ENCODE peak calls at places on chromosomes 13 and 19, in nine cellular contexts. L, K, Y, U, X, F, J, I and P are unnamed samples.

GRCh38 chr19:35727053-35727955 is 9.5 kb downstream of the KMT2B start:
- DNase-seq in L (no peak), K (no peak), Y (no peak), U (no peak), X (no peak), F (no peak), J (no peak), I (no peak), P (no peak)

GRCh38 chr19:6026390-6026897 is 48.5 kb upstream of the RANBP3 start:
- DNase-seq in L (no peak), K (no peak), Y (no peak), U (no peak), X (no peak), F (no peak), J (no peak), I (no peak), P (no peak)

GRCh38 chr13:30097089-30097488 is 210.3 kb downstream of the KATNAL1 start:
- DNase-seq in L (no peak), K (no peak), Y (no peak), U (no peak), X (no peak), F (no peak), J (no peak), I (no peak), P (no peak)

GRCh38 chr19:35114656-35115537 is 726 bp upstream of the FXYD3 start:
- DNase-seq in L (no peak), K (peak), Y (no peak), U (peak), X (peak), F (peak), J (peak), I (no peak), P (peak)

GRCh38 chr19:4654437-4655361 is 15.4 kb downstream of the TNFAIP8L1 start:
- DNase-seq in L (no peak), K (no peak), Y (no peak), U (no peak), X (no peak), F (no peak), J (no peak), I (no peak), P (no peak)

GRCh38 chr13:83780201-83780600 is 102.1 kb downstream of the SLITRK1 start:
- DNase-seq in L (peak), K (peak), Y (no peak), U (no peak), X (no peak), F (peak), J (peak), I (no peak), P (peak)

GRCh38 chr13:44583126-44583525 is 7.0 kb upstream of the TSC22D1 start:
- DNase-seq in L (peak), K (peak), Y (no peak), U (no peak), X (no peak), F (no peak), J (no peak), I (no peak), P (no peak)

GRCh38 chr13:83312194-83312593 is 570.1 kb downstream of the SLITRK1 start:
- DNase-seq in L (peak), K (peak), Y (no peak), U (no peak), X (no peak), F (no peak), J (no peak), I (no peak), P (no peak)

GRCh38 chr13:112873851-112874750 is 94.9 kb upstream of the MCF2L start:
- DNase-seq in L (no peak), K (peak), Y (peak), U (peak), X (peak), F (peak), J (peak), I (no peak), P (peak)

GRCh38 chr19:13872695-13873389 is 4.1 kb upstream of the NANOS3 start:
- DNase-seq in L (no peak), K (no peak), Y (no peak), U (no peak), X (peak), F (peak), J (no peak), I (no peak), P (no peak)

GRCh38 chr19:46303345-46303701 is 6.5 kb downstream of the HIF3A start:
- DNase-seq in L (no peak), K (no peak), Y (no peak), U (no peak), X (no peak), F (peak), J (no peak), I (no peak), P (no peak)

GRCh38 chr19:53037101-53038097 is 7.1 kb upstream of the ERVV-2 start:
- DNase-seq in L (peak), K (peak), Y (no peak), U (no peak), X (peak), F (peak), J (peak), I (no peak), P (no peak)

GRCh38 chr13:113608246-113608635 is 23.7 kb downstream of the TFDP1 start:
- DNase-seq in L (no peak), K (no peak), Y (no peak), U (no peak), X (no peak), F (no peak), J (no peak), I (no peak), P (no peak)

GRCh38 chr13:27839809-27840467 is 47.7 kb downstream of the GSX1 start:
- DNase-seq in L (peak), K (peak), Y (no peak), U (no peak), X (no peak), F (no peak), J (peak), I (no peak), P (peak)

GRCh38 chr19:52646571-52647222 is 8.5 kb upstream of the ZNF83 start:
- DNase-seq in L (peak), K (peak), Y (no peak), U (no peak), X (no peak), F (no peak), J (no peak), I (no peak), P (no peak)

GRCh38 chr19:11405846-11406643 is 13.1 kb downstream of the RGL3 start:
- DNase-seq in L (no peak), K (no peak), Y (no peak), U (peak), X (no peak), F (no peak), J (no peak), I (no peak), P (no peak)

GRCh38 chr19:38700350-38700932 is 43.8 kb downstream of the CAPN12 start:
- DNase-seq in L (no peak), K (no peak), Y (no peak), U (no peak), X (no peak), F (no peak), J (no peak), I (no peak), P (no peak)

GRCh38 chr13:79935121-79935520 is 405.8 kb downstream of the SPRY2 start:
- DNase-seq in L (no peak), K (no peak), Y (no peak), U (no peak), X (no peak), F (no peak), J (no peak), I (no peak), P (no peak)

GRCh38 chr19:53086949-53087348 is 16.3 kb downstream of the ZNF160 start:
- DNase-seq in L (no peak), K (peak), Y (no peak), U (no peak), X (peak), F (no peak), J (no peak), I (peak), P (no peak)

GRCh38 chr19:47305309-47305751 is 4.3 kb upstream of the C5AR1 start:
- DNase-seq in L (peak), K (peak), Y (peak), U (peak), X (peak), F (peak), J (peak), I (peak), P (peak)

GRCh38 chr19:39843919-39844793 is 2.0 kb downstream of the FBL start:
- DNase-seq in L (peak), K (peak), Y (no peak), U (peak), X (peak), F (peak), J (peak), I (no peak), P (no peak)

GRCh38 chr13:95492044-95492801 is 60.3 kb upstream of the CLDN10 start:
- DNase-seq in L (no peak), K (no peak), Y (no peak), U (no peak), X (no peak), F (no peak), J (peak), I (no peak), P (no peak)

GRCh38 chr19:33622809-33623511 is 1.2 kb downstream of the CHST8 start:
- DNase-seq in L (no peak), K (no peak), Y (no peak), U (no peak), X (no peak), F (peak), J (no peak), I (no peak), P (no peak)

GRCh38 chr19:10227215-10227971 is 3.7 kb downstream of the S1PR2 start:
- DNase-seq in L (no peak), K (no peak), Y (no peak), U (no peak), X (no peak), F (no peak), J (no peak), I (no peak), P (no peak)

GRCh38 chr19:8094336-8094735 is 41.8 kb downstream of the CCL25 start:
- DNase-seq in L (no peak), K (no peak), Y (no peak), U (no peak), X (no peak), F (no peak), J (no peak), I (no peak), P (no peak)

GRCh38 chr13:29740961-29741360 is 109.5 kb downstream of the UBL3 start:
- DNase-seq in L (no peak), K (no peak), Y (no peak), U (no peak), X (no peak), F (no peak), J (no peak), I (no peak), P (no peak)

GRCh38 chr13:75566658-75567057 is 17.1 kb downstream of the UCHL3 start:
- DNase-seq in L (peak), K (peak), Y (no peak), U (no peak), X (peak), F (no peak), J (peak), I (no peak), P (no peak)

GRCh38 chr13:28545583-28546333 is 50.8 kb upstream of the FLT1 start:
- DNase-seq in L (no peak), K (no peak), Y (no peak), U (no peak), X (no peak), F (no peak), J (no peak), I (no peak), P (no peak)

GRCh38 chr13:66349945-66350344 is 880.2 kb downstream of the PCDH9 start:
- DNase-seq in L (no peak), K (no peak), Y (no peak), U (no peak), X (no peak), F (no peak), J (no peak), I (no peak), P (no peak)

GRCh38 chr19:46515879-46516350 is 20.2 kb upstream of the PNMA8B start:
- DNase-seq in L (peak), K (peak), Y (peak), U (peak), X (peak), F (peak), J (peak), I (no peak), P (peak)

GRCh38 chr19:16372065-16372915 is 47.7 kb downstream of the KLF2 start:
- DNase-seq in L (no peak), K (no peak), Y (no peak), U (no peak), X (no peak), F (no peak), J (no peak), I (no peak), P (no peak)

GRCh38 chr19:9565900-9566705 is 18.2 kb downstream of the ZNF121 start:
- DNase-seq in L (peak), K (peak), Y (no peak), U (no peak), X (no peak), F (no peak), J (no peak), I (no peak), P (peak)

GRCh38 chr19:13260883-13261653 is 110.9 kb downstream of the IER2 start:
- DNase-seq in L (peak), K (peak), Y (no peak), U (peak), X (peak), F (no peak), J (peak), I (peak), P (peak)

GRCh38 chr13:24071423-24072075 is 89.0 kb upstream of the SPATA13 start:
- DNase-seq in L (no peak), K (peak), Y (no peak), U (no peak), X (peak), F (no peak), J (peak), I (no peak), P (no peak)

GRCh38 chr13:112902669-112903068 is 66.3 kb upstream of the MCF2L start:
- DNase-seq in L (no peak), K (no peak), Y (no peak), U (no peak), X (no peak), F (no peak), J (no peak), I (no peak), P (no peak)

GRCh38 chr13:59641758-59642157 is 522.0 kb downstream of the DIAPH3 start:
- DNase-seq in L (peak), K (peak), Y (no peak), U (no peak), X (no peak), F (no peak), J (no peak), I (no peak), P (no peak)

GRCh38 chr19:20999731-21000352 is 20.6 kb upstream of the ZNF430 start:
- DNase-seq in L (peak), K (peak), Y (peak), U (peak), X (peak), F (peak), J (peak), I (peak), P (peak)